ENCODE peak calls at places on chromosomes 2 and 18, in nine cellular contexts. One of them, this sample, is unnamed.

GRCh38 chr2:31163011-31163540 is 24.8 kb upstream of the GALNT14 start:
- DNase-seq in skeletal muscle cell: no peak
- DNase-seq in bronchial epithelial cell: no peak
- DNase-seq in brain microvascular endothelial cell: no peak
- DNase-seq in cardiac fibroblast: no peak
- DNase-seq in fibroblast of the conjunctiva: no peak
- DNase-seq in activated CD4-positive, alpha-beta T cell treated with anti-CD3 and anti-CD28 coated beads, Interleukin-2, amount 50 U/mL, for 24 hours: no peak
- DNase-seq in activated CD8-positive, alpha-beta memory T cell treated with anti-CD3 and anti-CD28 coated beads, Interleukin-2, amount 50 U/mL, for 48 hours: no peak
- DNase-seq in left cardiac atrium: no peak
- DNase-seq in this sample: no peak

GRCh38 chr2:200735061-200735460 is 76.6 kb upstream of the BZW1 start:
- DNase-seq in skeletal muscle cell: no peak
- DNase-seq in bronchial epithelial cell: no peak
- DNase-seq in brain microvascular endothelial cell: no peak
- DNase-seq in cardiac fibroblast: peak
- DNase-seq in fibroblast of the conjunctiva: no peak
- DNase-seq in activated CD4-positive, alpha-beta T cell treated with anti-CD3 and anti-CD28 coated beads, Interleukin-2, amount 50 U/mL, for 24 hours: no peak
- DNase-seq in activated CD8-positive, alpha-beta memory T cell treated with anti-CD3 and anti-CD28 coated beads, Interleukin-2, amount 50 U/mL, for 48 hours: no peak
- DNase-seq in left cardiac atrium: no peak
- DNase-seq in this sample: peak

GRCh38 chr2:68829764-68830163 is 41.4 kb downstream of the BMP10 start:
- DNase-seq in skeletal muscle cell: no peak
- DNase-seq in bronchial epithelial cell: no peak
- DNase-seq in brain microvascular endothelial cell: no peak
- DNase-seq in cardiac fibroblast: no peak
- DNase-seq in fibroblast of the conjunctiva: no peak
- DNase-seq in activated CD4-positive, alpha-beta T cell treated with anti-CD3 and anti-CD28 coated beads, Interleukin-2, amount 50 U/mL, for 24 hours: no peak
- DNase-seq in activated CD8-positive, alpha-beta memory T cell treated with anti-CD3 and anti-CD28 coated beads, Interleukin-2, amount 50 U/mL, for 48 hours: no peak
- DNase-seq in left cardiac atrium: no peak
- DNase-seq in this sample: no peak

GRCh38 chr2:17373736-17374135 is 144.5 kb downstream of the RAD51AP2 start:
- DNase-seq in skeletal muscle cell: peak
- DNase-seq in bronchial epithelial cell: peak
- DNase-seq in brain microvascular endothelial cell: no peak
- DNase-seq in cardiac fibroblast: peak
- DNase-seq in fibroblast of the conjunctiva: no peak
- DNase-seq in activated CD4-positive, alpha-beta T cell treated with anti-CD3 and anti-CD28 coated beads, Interleukin-2, amount 50 U/mL, for 24 hours: no peak
- DNase-seq in activated CD8-positive, alpha-beta memory T cell treated with anti-CD3 and anti-CD28 coated beads, Interleukin-2, amount 50 U/mL, for 48 hours: no peak
- DNase-seq in left cardiac atrium: no peak
- DNase-seq in this sample: no peak

GRCh38 chr2:144607899-144608477 is 88.1 kb upstream of the ZEB2 start:
- DNase-seq in skeletal muscle cell: peak
- DNase-seq in bronchial epithelial cell: no peak
- DNase-seq in brain microvascular endothelial cell: peak
- DNase-seq in cardiac fibroblast: peak
- DNase-seq in fibroblast of the conjunctiva: peak
- DNase-seq in activated CD4-positive, alpha-beta T cell treated with anti-CD3 and anti-CD28 coated beads, Interleukin-2, amount 50 U/mL, for 24 hours: no peak
- DNase-seq in activated CD8-positive, alpha-beta memory T cell treated with anti-CD3 and anti-CD28 coated beads, Interleukin-2, amount 50 U/mL, for 48 hours: no peak
- DNase-seq in left cardiac atrium: peak
- DNase-seq in this sample: peak

GRCh38 chr2:15965564-15966019 is 25.2 kb downstream of the MYCN start:
- DNase-seq in skeletal muscle cell: no peak
- DNase-seq in bronchial epithelial cell: no peak
- DNase-seq in brain microvascular endothelial cell: no peak
- DNase-seq in cardiac fibroblast: no peak
- DNase-seq in fibroblast of the conjunctiva: no peak
- DNase-seq in activated CD4-positive, alpha-beta T cell treated with anti-CD3 and anti-CD28 coated beads, Interleukin-2, amount 50 U/mL, for 24 hours: no peak
- DNase-seq in activated CD8-positive, alpha-beta memory T cell treated with anti-CD3 and anti-CD28 coated beads, Interleukin-2, amount 50 U/mL, for 48 hours: peak
- DNase-seq in left cardiac atrium: no peak
- DNase-seq in this sample: no peak

GRCh38 chr2:190343500-190344274 is at the start of gene INPP1:
- DNase-seq in skeletal muscle cell: no peak
- DNase-seq in bronchial epithelial cell: no peak
- DNase-seq in brain microvascular endothelial cell: peak
- DNase-seq in cardiac fibroblast: peak
- DNase-seq in fibroblast of the conjunctiva: peak
- DNase-seq in activated CD4-positive, alpha-beta T cell treated with anti-CD3 and anti-CD28 coated beads, Interleukin-2, amount 50 U/mL, for 24 hours: peak
- DNase-seq in activated CD8-positive, alpha-beta memory T cell treated with anti-CD3 and anti-CD28 coated beads, Interleukin-2, amount 50 U/mL, for 48 hours: peak
- DNase-seq in left cardiac atrium: peak
- DNase-seq in this sample: no peak

GRCh38 chr2:38771632-38772031 is 6.4 kb upstream of the GEMIN6 start:
- DNase-seq in skeletal muscle cell: no peak
- DNase-seq in bronchial epithelial cell: peak
- DNase-seq in brain microvascular endothelial cell: no peak
- DNase-seq in cardiac fibroblast: peak
- DNase-seq in fibroblast of the conjunctiva: no peak
- DNase-seq in activated CD4-positive, alpha-beta T cell treated with anti-CD3 and anti-CD28 coated beads, Interleukin-2, amount 50 U/mL, for 24 hours: no peak
- DNase-seq in activated CD8-positive, alpha-beta memory T cell treated with anti-CD3 and anti-CD28 coated beads, Interleukin-2, amount 50 U/mL, for 48 hours: no peak
- DNase-seq in left cardiac atrium: no peak
- DNase-seq in this sample: no peak

GRCh38 chr2:83376731-83377130 is 1082.3 kb downstream of the SUCLG1 start:
- DNase-seq in skeletal muscle cell: no peak
- DNase-seq in bronchial epithelial cell: no peak
- DNase-seq in brain microvascular endothelial cell: no peak
- DNase-seq in cardiac fibroblast: no peak
- DNase-seq in fibroblast of the conjunctiva: no peak
- DNase-seq in activated CD4-positive, alpha-beta T cell treated with anti-CD3 and anti-CD28 coated beads, Interleukin-2, amount 50 U/mL, for 24 hours: no peak
- DNase-seq in activated CD8-positive, alpha-beta memory T cell treated with anti-CD3 and anti-CD28 coated beads, Interleukin-2, amount 50 U/mL, for 48 hours: no peak
- DNase-seq in left cardiac atrium: no peak
- DNase-seq in this sample: no peak

GRCh38 chr2:159164457-159164894 is 122.0 kb downstream of the WDSUB1 start:
- DNase-seq in skeletal muscle cell: no peak
- DNase-seq in bronchial epithelial cell: no peak
- DNase-seq in brain microvascular endothelial cell: no peak
- DNase-seq in cardiac fibroblast: no peak
- DNase-seq in fibroblast of the conjunctiva: no peak
- DNase-seq in activated CD4-positive, alpha-beta T cell treated with anti-CD3 and anti-CD28 coated beads, Interleukin-2, amount 50 U/mL, for 24 hours: no peak
- DNase-seq in activated CD8-positive, alpha-beta memory T cell treated with anti-CD3 and anti-CD28 coated beads, Interleukin-2, amount 50 U/mL, for 48 hours: no peak
- DNase-seq in left cardiac atrium: no peak
- DNase-seq in this sample: no peak

GRCh38 chr2:46909771-46910419 is 5.7 kb downstream of the MCFD2 start:
- DNase-seq in skeletal muscle cell: no peak
- DNase-seq in bronchial epithelial cell: peak
- DNase-seq in brain microvascular endothelial cell: peak
- DNase-seq in cardiac fibroblast: peak
- DNase-seq in fibroblast of the conjunctiva: peak
- DNase-seq in activated CD4-positive, alpha-beta T cell treated with anti-CD3 and anti-CD28 coated beads, Interleukin-2, amount 50 U/mL, for 24 hours: no peak
- DNase-seq in activated CD8-positive, alpha-beta memory T cell treated with anti-CD3 and anti-CD28 coated beads, Interleukin-2, amount 50 U/mL, for 48 hours: no peak
- DNase-seq in left cardiac atrium: no peak
- DNase-seq in this sample: no peak

GRCh38 chr2:36951574-36951973 is 14.8 kb downstream of the STRN start:
- DNase-seq in skeletal muscle cell: no peak
- DNase-seq in bronchial epithelial cell: peak
- DNase-seq in brain microvascular endothelial cell: peak
- DNase-seq in cardiac fibroblast: peak
- DNase-seq in fibroblast of the conjunctiva: no peak
- DNase-seq in activated CD4-positive, alpha-beta T cell treated with anti-CD3 and anti-CD28 coated beads, Interleukin-2, amount 50 U/mL, for 24 hours: no peak
- DNase-seq in activated CD8-positive, alpha-beta memory T cell treated with anti-CD3 and anti-CD28 coated beads, Interleukin-2, amount 50 U/mL, for 48 hours: no peak
- DNase-seq in left cardiac atrium: no peak
- DNase-seq in this sample: no peak

GRCh38 chr18:46711444-46711863 is 45.4 kb downstream of the ST8SIA5 start:
- DNase-seq in skeletal muscle cell: peak
- DNase-seq in bronchial epithelial cell: no peak
- DNase-seq in brain microvascular endothelial cell: no peak
- DNase-seq in cardiac fibroblast: no peak
- DNase-seq in fibroblast of the conjunctiva: no peak
- DNase-seq in activated CD4-positive, alpha-beta T cell treated with anti-CD3 and anti-CD28 coated beads, Interleukin-2, amount 50 U/mL, for 24 hours: no peak
- DNase-seq in activated CD8-positive, alpha-beta memory T cell treated with anti-CD3 and anti-CD28 coated beads, Interleukin-2, amount 50 U/mL, for 48 hours: no peak
- DNase-seq in left cardiac atrium: no peak
- DNase-seq in this sample: no peak

GRCh38 chr2:3703741-3704355 is 473 bp downstream of the DCDC2C start:
- DNase-seq in skeletal muscle cell: no peak
- DNase-seq in bronchial epithelial cell: no peak
- DNase-seq in brain microvascular endothelial cell: no peak
- DNase-seq in cardiac fibroblast: no peak
- DNase-seq in fibroblast of the conjunctiva: no peak
- DNase-seq in activated CD4-positive, alpha-beta T cell treated with anti-CD3 and anti-CD28 coated beads, Interleukin-2, amount 50 U/mL, for 24 hours: no peak
- DNase-seq in activated CD8-positive, alpha-beta memory T cell treated with anti-CD3 and anti-CD28 coated beads, Interleukin-2, amount 50 U/mL, for 48 hours: no peak
- DNase-seq in left cardiac atrium: no peak
- DNase-seq in this sample: no peak

GRCh38 chr2:185388226-185388625 is 350.4 kb upstream of the FSIP2 start:
- DNase-seq in skeletal muscle cell: no peak
- DNase-seq in bronchial epithelial cell: no peak
- DNase-seq in brain microvascular endothelial cell: no peak
- DNase-seq in cardiac fibroblast: no peak
- DNase-seq in fibroblast of the conjunctiva: no peak
- DNase-seq in activated CD4-positive, alpha-beta T cell treated with anti-CD3 and anti-CD28 coated beads, Interleukin-2, amount 50 U/mL, for 24 hours: no peak
- DNase-seq in activated CD8-positive, alpha-beta memory T cell treated with anti-CD3 and anti-CD28 coated beads, Interleukin-2, amount 50 U/mL, for 48 hours: no peak
- DNase-seq in left cardiac atrium: no peak
- DNase-seq in this sample: no peak

GRCh38 chr2:47513981-47514520 is 111.1 kb downstream of the MSH2 start:
- DNase-seq in skeletal muscle cell: no peak
- DNase-seq in bronchial epithelial cell: no peak
- DNase-seq in brain microvascular endothelial cell: no peak
- DNase-seq in cardiac fibroblast: no peak
- DNase-seq in fibroblast of the conjunctiva: no peak
- DNase-seq in activated CD4-positive, alpha-beta T cell treated with anti-CD3 and anti-CD28 coated beads, Interleukin-2, amount 50 U/mL, for 24 hours: no peak
- DNase-seq in activated CD8-positive, alpha-beta memory T cell treated with anti-CD3 and anti-CD28 coated beads, Interleukin-2, amount 50 U/mL, for 48 hours: no peak
- DNase-seq in left cardiac atrium: no peak
- DNase-seq in this sample: no peak

GRCh38 chr18:76450452-76450851 is 44.6 kb downstream of the ZNF516 start:
- DNase-seq in skeletal muscle cell: no peak
- DNase-seq in bronchial epithelial cell: no peak
- DNase-seq in brain microvascular endothelial cell: no peak
- DNase-seq in cardiac fibroblast: no peak
- DNase-seq in fibroblast of the conjunctiva: no peak
- DNase-seq in activated CD4-positive, alpha-beta T cell treated with anti-CD3 and anti-CD28 coated beads, Interleukin-2, amount 50 U/mL, for 24 hours: no peak
- DNase-seq in activated CD8-positive, alpha-beta memory T cell treated with anti-CD3 and anti-CD28 coated beads, Interleukin-2, amount 50 U/mL, for 48 hours: peak
- DNase-seq in left cardiac atrium: no peak
- DNase-seq in this sample: no peak

GRCh38 chr2:46087492-46087891 is 209.7 kb upstream of the EPAS1 start:
- DNase-seq in skeletal muscle cell: no peak
- DNase-seq in bronchial epithelial cell: no peak
- DNase-seq in brain microvascular endothelial cell: no peak
- DNase-seq in cardiac fibroblast: no peak
- DNase-seq in fibroblast of the conjunctiva: no peak
- DNase-seq in activated CD4-positive, alpha-beta T cell treated with anti-CD3 and anti-CD28 coated beads, Interleukin-2, amount 50 U/mL, for 24 hours: no peak
- DNase-seq in activated CD8-positive, alpha-beta memory T cell treated with anti-CD3 and anti-CD28 coated beads, Interleukin-2, amount 50 U/mL, for 48 hours: no peak
- DNase-seq in left cardiac atrium: no peak
- DNase-seq in this sample: no peak

GRCh38 chr2:209495855-209496585 is 72.2 kb downstream of the MAP2 start:
- DNase-seq in skeletal muscle cell: peak
- DNase-seq in bronchial epithelial cell: peak
- DNase-seq in brain microvascular endothelial cell: peak
- DNase-seq in cardiac fibroblast: peak
- DNase-seq in fibroblast of the conjunctiva: peak
- DNase-seq in activated CD4-positive, alpha-beta T cell treated with anti-CD3 and anti-CD28 coated beads, Interleukin-2, amount 50 U/mL, for 24 hours: no peak
- DNase-seq in activated CD8-positive, alpha-beta memory T cell treated with anti-CD3 and anti-CD28 coated beads, Interleukin-2, amount 50 U/mL, for 48 hours: no peak
- DNase-seq in left cardiac atrium: no peak
- DNase-seq in this sample: no peak

GRCh38 chr2:105400138-105400540 is 1.3 kb upstream of the FHL2 start:
- DNase-seq in skeletal muscle cell: no peak
- DNase-seq in bronchial epithelial cell: no peak
- DNase-seq in brain microvascular endothelial cell: no peak
- DNase-seq in cardiac fibroblast: no peak
- DNase-seq in fibroblast of the conjunctiva: no peak
- DNase-seq in activated CD4-positive, alpha-beta T cell treated with anti-CD3 and anti-CD28 coated beads, Interleukin-2, amount 50 U/mL, for 24 hours: no peak
- DNase-seq in activated CD8-positive, alpha-beta memory T cell treated with anti-CD3 and anti-CD28 coated beads, Interleukin-2, amount 50 U/mL, for 48 hours: no peak
- DNase-seq in left cardiac atrium: no peak
- DNase-seq in this sample: no peak

GRCh38 chr2:144096531-144096930 is 423.4 kb downstream of the ZEB2 start:
- DNase-seq in skeletal muscle cell: no peak
- DNase-seq in bronchial epithelial cell: no peak
- DNase-seq in brain microvascular endothelial cell: no peak
- DNase-seq in cardiac fibroblast: no peak
- DNase-seq in fibroblast of the conjunctiva: no peak
- DNase-seq in activated CD4-positive, alpha-beta T cell treated with anti-CD3 and anti-CD28 coated beads, Interleukin-2, amount 50 U/mL, for 24 hours: no peak
- DNase-seq in activated CD8-positive, alpha-beta memory T cell treated with anti-CD3 and anti-CD28 coated beads, Interleukin-2, amount 50 U/mL, for 48 hours: no peak
- DNase-seq in left cardiac atrium: no peak
- DNase-seq in this sample: no peak

GRCh38 chr2:142581491-142581890 is 296.0 kb upstream of the KYNU start:
- DNase-seq in skeletal muscle cell: no peak
- DNase-seq in bronchial epithelial cell: no peak
- DNase-seq in brain microvascular endothelial cell: no peak
- DNase-seq in cardiac fibroblast: no peak
- DNase-seq in fibroblast of the conjunctiva: no peak
- DNase-seq in activated CD4-positive, alpha-beta T cell treated with anti-CD3 and anti-CD28 coated beads, Interleukin-2, amount 50 U/mL, for 24 hours: no peak
- DNase-seq in activated CD8-positive, alpha-beta memory T cell treated with anti-CD3 and anti-CD28 coated beads, Interleukin-2, amount 50 U/mL, for 48 hours: no peak
- DNase-seq in left cardiac atrium: no peak
- DNase-seq in this sample: no peak

GRCh38 chr2:25379535-25379934 is 37.8 kb upstream of the DNMT3A start:
- DNase-seq in skeletal muscle cell: no peak
- DNase-seq in bronchial epithelial cell: no peak
- DNase-seq in brain microvascular endothelial cell: no peak
- DNase-seq in cardiac fibroblast: no peak
- DNase-seq in fibroblast of the conjunctiva: no peak
- DNase-seq in activated CD4-positive, alpha-beta T cell treated with anti-CD3 and anti-CD28 coated beads, Interleukin-2, amount 50 U/mL, for 24 hours: no peak
- DNase-seq in activated CD8-positive, alpha-beta memory T cell treated with anti-CD3 and anti-CD28 coated beads, Interleukin-2, amount 50 U/mL, for 48 hours: peak
- DNase-seq in left cardiac atrium: no peak
- DNase-seq in this sample: no peak

GRCh38 chr2:95121150-95121494 is 486 bp downstream of the MRPS5 start:
- DNase-seq in skeletal muscle cell: no peak
- DNase-seq in bronchial epithelial cell: no peak
- DNase-seq in brain microvascular endothelial cell: peak
- DNase-seq in cardiac fibroblast: peak
- DNase-seq in fibroblast of the conjunctiva: peak
- DNase-seq in activated CD4-positive, alpha-beta T cell treated with anti-CD3 and anti-CD28 coated beads, Interleukin-2, amount 50 U/mL, for 24 hours: no peak
- DNase-seq in activated CD8-positive, alpha-beta memory T cell treated with anti-CD3 and anti-CD28 coated beads, Interleukin-2, amount 50 U/mL, for 48 hours: no peak
- DNase-seq in left cardiac atrium: no peak
- DNase-seq in this sample: no peak

GRCh38 chr2:85584354-85584856 is at the start of gene VAMP5:
- DNase-seq in skeletal muscle cell: no peak
- DNase-seq in bronchial epithelial cell: no peak
- DNase-seq in brain microvascular endothelial cell: no peak
- DNase-seq in cardiac fibroblast: peak
- DNase-seq in fibroblast of the conjunctiva: no peak
- DNase-seq in activated CD4-positive, alpha-beta T cell treated with anti-CD3 and anti-CD28 coated beads, Interleukin-2, amount 50 U/mL, for 24 hours: no peak
- DNase-seq in activated CD8-positive, alpha-beta memory T cell treated with anti-CD3 and anti-CD28 coated beads, Interleukin-2, amount 50 U/mL, for 48 hours: no peak
- DNase-seq in left cardiac atrium: peak
- DNase-seq in this sample: no peak

GRCh38 chr18:50665015-50665414 is 105.1 kb downstream of the MAPK4 start:
- DNase-seq in skeletal muscle cell: no peak
- DNase-seq in bronchial epithelial cell: no peak
- DNase-seq in brain microvascular endothelial cell: no peak
- DNase-seq in cardiac fibroblast: no peak
- DNase-seq in fibroblast of the conjunctiva: no peak
- DNase-seq in activated CD4-positive, alpha-beta T cell treated with anti-CD3 and anti-CD28 coated beads, Interleukin-2, amount 50 U/mL, for 24 hours: no peak
- DNase-seq in activated CD8-positive, alpha-beta memory T cell treated with anti-CD3 and anti-CD28 coated beads, Interleukin-2, amount 50 U/mL, for 48 hours: no peak
- DNase-seq in left cardiac atrium: no peak
- DNase-seq in this sample: no peak